ENCODE peak calls at places on chromosomes 7 and 10, in nine cellular contexts. One of them, this sample, is unnamed.

GRCh38 chr10:32244421-32245207 is 102.3 kb downstream of the EPC1 start:
- DNase-seq in breast epithelium: no peak
- DNase-seq in GM10248: peak
- DNase-seq in GM20000: peak
- DNase-seq in HFFc6: no peak
- DNase-seq in brain microvascular endothelial cell: no peak
- DNase-seq in fibroblast of pulmonary artery: no peak
- DNase-seq in epithelial cell of esophagus: no peak
- DNase-seq in endothelial cell: no peak
- DNase-seq in this sample: peak

GRCh38 chr10:88094795-88095194 is 231.4 kb downstream of the PTEN start:
- DNase-seq in fibroblast of pulmonary artery: no peak
- DNase-seq in GM10248: no peak
- DNase-seq in GM20000: no peak
- DNase-seq in epithelial cell of esophagus: no peak
- DNase-seq in endothelial cell: no peak
- DNase-seq in breast epithelium: no peak
- DNase-seq in HFFc6: no peak
- DNase-seq in brain microvascular endothelial cell: no peak
- DNase-seq in this sample: no peak

GRCh38 chr10:73648252-73648651 is 7.0 kb upstream of the MYOZ1 start:
- DNase-seq in epithelial cell of esophagus: no peak
- DNase-seq in breast epithelium: no peak
- DNase-seq in GM10248: no peak
- DNase-seq in endothelial cell: no peak
- DNase-seq in fibroblast of pulmonary artery: no peak
- DNase-seq in HFFc6: no peak
- DNase-seq in GM20000: no peak
- DNase-seq in brain microvascular endothelial cell: no peak
- DNase-seq in this sample: no peak

GRCh38 chr7:67738958-67739357 is 742.3 kb downstream of the TYW1 start:
- DNase-seq in endothelial cell: no peak
- DNase-seq in brain microvascular endothelial cell: no peak
- DNase-seq in GM20000: no peak
- DNase-seq in epithelial cell of esophagus: no peak
- DNase-seq in fibroblast of pulmonary artery: peak
- DNase-seq in breast epithelium: peak
- DNase-seq in HFFc6: no peak
- DNase-seq in GM10248: no peak
- DNase-seq in this sample: no peak

GRCh38 chr10:97355571-97355975 is 21.0 kb upstream of the FRAT2 start:
- DNase-seq in brain microvascular endothelial cell: no peak
- DNase-seq in endothelial cell: peak
- DNase-seq in GM20000: no peak
- DNase-seq in breast epithelium: no peak
- DNase-seq in GM10248: no peak
- DNase-seq in HFFc6: no peak
- DNase-seq in epithelial cell of esophagus: peak
- DNase-seq in fibroblast of pulmonary artery: peak
- DNase-seq in this sample: no peak

GRCh38 chr10:30833625-30833970 is 198.1 kb downstream of the ZNF438 start:
- DNase-seq in GM20000: no peak
- DNase-seq in endothelial cell: no peak
- DNase-seq in breast epithelium: no peak
- DNase-seq in brain microvascular endothelial cell: no peak
- DNase-seq in epithelial cell of esophagus: no peak
- DNase-seq in HFFc6: no peak
- DNase-seq in fibroblast of pulmonary artery: no peak
- DNase-seq in GM10248: no peak
- DNase-seq in this sample: no peak

GRCh38 chr7:5495581-5496375 is 72.1 kb upstream of the TNRC18 start:
- DNase-seq in endothelial cell: no peak
- DNase-seq in epithelial cell of esophagus: peak
- DNase-seq in brain microvascular endothelial cell: no peak
- DNase-seq in breast epithelium: peak
- DNase-seq in GM20000: no peak
- DNase-seq in GM10248: no peak
- DNase-seq in HFFc6: no peak
- DNase-seq in fibroblast of pulmonary artery: no peak
- DNase-seq in this sample: no peak

GRCh38 chr10:92655426-92655825 is 34.3 kb upstream of the HHEX start:
- DNase-seq in GM10248: no peak
- DNase-seq in endothelial cell: no peak
- DNase-seq in epithelial cell of esophagus: no peak
- DNase-seq in brain microvascular endothelial cell: no peak
- DNase-seq in HFFc6: no peak
- DNase-seq in breast epithelium: no peak
- DNase-seq in GM20000: no peak
- DNase-seq in fibroblast of pulmonary artery: no peak
- DNase-seq in this sample: no peak

DNA sequence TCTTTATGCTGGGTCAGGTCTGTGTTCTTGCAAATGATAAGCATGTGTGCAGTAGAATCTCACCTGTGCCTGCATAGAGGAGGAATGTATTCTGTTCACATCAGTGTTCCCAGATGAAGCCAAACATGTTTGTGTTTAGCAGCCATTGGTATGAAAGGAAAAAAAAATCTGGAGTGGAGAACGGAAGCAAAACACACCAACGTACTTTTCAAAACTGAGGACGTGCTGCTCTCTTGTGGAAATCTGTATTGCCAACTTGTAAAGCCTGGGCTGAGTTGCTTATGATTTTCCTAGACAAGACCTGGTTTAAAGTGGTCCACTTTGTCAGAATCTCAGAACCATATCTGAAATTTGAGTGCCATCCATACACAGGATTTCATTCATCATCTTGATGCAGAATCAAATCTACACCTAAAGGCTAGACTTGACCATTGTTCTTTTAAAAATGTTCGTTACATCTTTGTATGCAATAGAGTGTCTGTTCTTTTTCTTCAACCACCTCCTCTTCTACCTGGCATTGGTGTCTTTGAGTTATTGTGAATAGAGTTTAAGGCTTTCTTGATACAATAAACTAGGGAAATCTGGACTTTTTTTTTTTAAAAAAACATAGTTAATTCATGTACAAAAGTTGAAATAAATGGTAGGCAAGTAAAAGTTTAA is 367.7 kb downstream of the PHF14 start:
- DNase-seq in epithelial cell of esophagus: peak
- DNase-seq in fibroblast of pulmonary artery: peak
- DNase-seq in brain microvascular endothelial cell: peak
- DNase-seq in breast epithelium: no peak
- DNase-seq in endothelial cell: peak
- DNase-seq in GM10248: no peak
- DNase-seq in GM20000: no peak
- DNase-seq in HFFc6: peak
- DNase-seq in this sample: no peak
- TF ChIP-seq CTCF in epithelial cell of esophagus: peak
- TF ChIP-seq CTCF in fibroblast of pulmonary artery: peak
- TF ChIP-seq CTCF in brain microvascular endothelial cell: peak
- TF ChIP-seq CTCF in breast epithelium: no peak
- TF ChIP-seq CTCF in endothelial cell: peak
- TF ChIP-seq CTCF in GM10248: peak
- TF ChIP-seq CTCF in GM20000: no peak
- TF ChIP-seq CTCF in HFFc6: peak
- TF ChIP-seq CTCF in this sample: peak

GRCh38 chr7:435518-436366 is 83.9 kb downstream of the PDGFA start:
- DNase-seq in breast epithelium: no peak
- DNase-seq in HFFc6: no peak
- DNase-seq in GM20000: no peak
- DNase-seq in epithelial cell of esophagus: peak
- DNase-seq in GM10248: no peak
- DNase-seq in brain microvascular endothelial cell: no peak
- DNase-seq in endothelial cell: no peak
- DNase-seq in fibroblast of pulmonary artery: no peak
- DNase-seq in this sample: no peak

GRCh38 chr7:438916-439315 is 80.7 kb downstream of the PDGFA start:
- DNase-seq in endothelial cell: no peak
- DNase-seq in breast epithelium: no peak
- DNase-seq in GM20000: no peak
- DNase-seq in fibroblast of pulmonary artery: no peak
- DNase-seq in HFFc6: no peak
- DNase-seq in epithelial cell of esophagus: no peak
- DNase-seq in GM10248: no peak
- DNase-seq in brain microvascular endothelial cell: no peak
- DNase-seq in this sample: no peak

GRCh38 chr7:438361-438760 is 81.3 kb downstream of the PDGFA start:
- DNase-seq in GM10248: no peak
- DNase-seq in epithelial cell of esophagus: no peak
- DNase-seq in breast epithelium: no peak
- DNase-seq in brain microvascular endothelial cell: no peak
- DNase-seq in fibroblast of pulmonary artery: no peak
- DNase-seq in HFFc6: no peak
- DNase-seq in GM20000: no peak
- DNase-seq in endothelial cell: no peak
- DNase-seq in this sample: no peak

GRCh38 chr7:436367-437128 is 83.1 kb downstream of the PDGFA start:
- DNase-seq in GM10248: no peak
- DNase-seq in HFFc6: no peak
- DNase-seq in breast epithelium: no peak
- DNase-seq in GM20000: no peak
- DNase-seq in fibroblast of pulmonary artery: no peak
- DNase-seq in endothelial cell: no peak
- DNase-seq in brain microvascular endothelial cell: no peak
- DNase-seq in epithelial cell of esophagus: no peak
- DNase-seq in this sample: no peak

GRCh38 chr7:437293-438280 is 82.1 kb downstream of the PDGFA start:
- DNase-seq in GM10248: no peak
- DNase-seq in breast epithelium: no peak
- DNase-seq in HFFc6: no peak
- DNase-seq in epithelial cell of esophagus: no peak
- DNase-seq in endothelial cell: no peak
- DNase-seq in brain microvascular endothelial cell: no peak
- DNase-seq in fibroblast of pulmonary artery: no peak
- DNase-seq in GM20000: no peak
- DNase-seq in this sample: no peak
- TF ChIP-seq CTCF in GM10248: no peak
- TF ChIP-seq CTCF in breast epithelium: no peak
- TF ChIP-seq CTCF in HFFc6: no peak
- TF ChIP-seq CTCF in epithelial cell of esophagus: no peak
- TF ChIP-seq CTCF in endothelial cell: no peak
- TF ChIP-seq CTCF in brain microvascular endothelial cell: no peak
- TF ChIP-seq CTCF in fibroblast of pulmonary artery: no peak
- TF ChIP-seq CTCF in GM20000: no peak
- TF ChIP-seq CTCF in this sample: no peak

GRCh38 chr7:83643012-83643411 is 5.9 kb downstream of the SEMA3E start:
- DNase-seq in HFFc6: no peak
- DNase-seq in GM10248: no peak
- DNase-seq in GM20000: no peak
- DNase-seq in brain microvascular endothelial cell: no peak
- DNase-seq in breast epithelium: no peak
- DNase-seq in fibroblast of pulmonary artery: no peak
- DNase-seq in epithelial cell of esophagus: no peak
- DNase-seq in endothelial cell: no peak
- DNase-seq in this sample: no peak

GRCh38 chr7:83646027-83646426 is 2.9 kb downstream of the SEMA3E start:
- DNase-seq in GM20000: no peak
- DNase-seq in fibroblast of pulmonary artery: no peak
- DNase-seq in HFFc6: no peak
- DNase-seq in GM10248: no peak
- DNase-seq in endothelial cell: no peak
- DNase-seq in epithelial cell of esophagus: no peak
- DNase-seq in breast epithelium: no peak
- DNase-seq in brain microvascular endothelial cell: no peak
- DNase-seq in this sample: no peak

GRCh38 chr7:83643754-83644153 is 5.2 kb downstream of the SEMA3E start:
- DNase-seq in GM20000: no peak
- DNase-seq in HFFc6: no peak
- DNase-seq in epithelial cell of esophagus: peak
- DNase-seq in endothelial cell: no peak
- DNase-seq in GM10248: no peak
- DNase-seq in brain microvascular endothelial cell: no peak
- DNase-seq in breast epithelium: no peak
- DNase-seq in fibroblast of pulmonary artery: no peak
- DNase-seq in this sample: no peak

GRCh38 chr7:83640240-83640639 is 8.7 kb downstream of the SEMA3E start:
- DNase-seq in epithelial cell of esophagus: no peak
- DNase-seq in endothelial cell: no peak
- DNase-seq in HFFc6: no peak
- DNase-seq in fibroblast of pulmonary artery: no peak
- DNase-seq in GM10248: no peak
- DNase-seq in brain microvascular endothelial cell: no peak
- DNase-seq in GM20000: no peak
- DNase-seq in breast epithelium: no peak
- DNase-seq in this sample: no peak

DNA sequence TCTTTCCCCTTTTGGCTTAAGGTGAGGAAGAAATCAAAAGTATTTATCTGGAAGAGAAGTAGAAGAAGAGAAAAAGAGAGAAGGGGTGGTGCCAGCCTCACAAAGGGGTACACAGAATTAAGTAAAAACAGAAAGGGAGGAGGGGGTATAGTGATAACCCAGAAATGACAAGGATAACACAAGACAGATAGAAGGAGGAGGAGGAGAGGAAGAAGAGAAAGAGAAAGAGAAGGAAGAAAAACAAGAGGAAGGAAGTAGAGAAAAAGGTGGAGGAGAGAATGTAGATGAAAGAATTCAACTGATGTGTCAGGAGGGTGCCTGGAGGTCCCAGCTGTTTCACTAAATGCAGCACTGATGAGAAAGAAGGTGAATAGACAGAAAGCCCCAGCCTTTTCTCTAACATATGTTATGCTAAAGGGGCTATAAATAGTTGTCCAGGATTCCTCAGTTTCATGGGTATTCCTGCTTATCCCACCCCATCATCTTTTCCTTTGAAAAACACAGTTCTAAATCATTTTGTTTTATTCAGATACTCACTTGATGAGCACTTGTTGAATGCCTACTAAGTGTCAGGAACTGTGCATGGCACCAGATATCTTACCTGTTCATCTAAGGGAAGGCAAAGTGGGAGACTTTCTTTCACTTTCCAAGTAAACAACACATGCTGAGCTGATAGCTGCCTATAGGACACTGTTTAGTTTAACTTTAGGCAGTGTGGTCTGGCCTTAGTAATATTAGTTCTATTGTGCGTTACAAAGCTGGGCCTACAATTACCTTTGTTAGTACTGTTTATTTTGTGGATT is 8.0 kb downstream of the SEMA3E start:
- DNase-seq in GM10248: no peak
- DNase-seq in breast epithelium: no peak
- DNase-seq in HFFc6: no peak
- DNase-seq in GM20000: no peak
- DNase-seq in epithelial cell of esophagus: no peak
- DNase-seq in brain microvascular endothelial cell: no peak
- DNase-seq in endothelial cell: no peak
- DNase-seq in fibroblast of pulmonary artery: no peak
- DNase-seq in this sample: no peak
- TF ChIP-seq CTCF in GM10248: no peak
- TF ChIP-seq CTCF in breast epithelium: no peak
- TF ChIP-seq CTCF in HFFc6: no peak
- TF ChIP-seq CTCF in GM20000: no peak
- TF ChIP-seq CTCF in epithelial cell of esophagus: no peak
- TF ChIP-seq CTCF in brain microvascular endothelial cell: no peak
- TF ChIP-seq CTCF in endothelial cell: no peak
- TF ChIP-seq CTCF in fibroblast of pulmonary artery: no peak
- TF ChIP-seq CTCF in this sample: no peak

DNA sequence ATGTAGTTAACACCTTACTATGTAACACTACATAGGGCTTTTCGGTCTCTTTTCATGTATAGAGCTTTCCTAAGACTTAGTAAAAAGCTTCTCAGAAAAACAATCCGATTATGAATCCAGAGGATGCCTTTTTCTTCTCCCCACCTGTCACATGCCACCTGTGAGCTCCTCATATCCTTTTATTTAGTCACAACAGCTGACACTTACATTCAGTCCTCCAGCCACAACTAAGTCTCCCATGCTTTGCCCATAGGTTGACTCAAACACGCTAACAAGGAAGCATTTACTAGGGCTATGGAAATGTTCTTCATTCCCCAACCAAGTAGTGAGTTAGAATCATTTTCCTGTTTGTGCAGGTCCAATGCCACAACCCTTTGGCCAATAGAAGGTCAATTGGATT is 7.9 kb downstream of the ENO4 start:
- DNase-seq in brain microvascular endothelial cell: no peak
- DNase-seq in GM20000: no peak
- DNase-seq in fibroblast of pulmonary artery: no peak
- DNase-seq in endothelial cell: no peak
- DNase-seq in breast epithelium: no peak
- DNase-seq in epithelial cell of esophagus: no peak
- DNase-seq in HFFc6: no peak
- DNase-seq in GM10248: no peak
- DNase-seq in this sample: no peak
- TF ChIP-seq CTCF in brain microvascular endothelial cell: no peak
- TF ChIP-seq CTCF in GM20000: no peak
- TF ChIP-seq CTCF in fibroblast of pulmonary artery: no peak
- TF ChIP-seq CTCF in endothelial cell: no peak
- TF ChIP-seq CTCF in breast epithelium: no peak
- TF ChIP-seq CTCF in epithelial cell of esophagus: no peak
- TF ChIP-seq CTCF in HFFc6: no peak
- TF ChIP-seq CTCF in GM10248: no peak
- TF ChIP-seq CTCF in this sample: no peak